ENCODE peak calls at places on chromosome 7, in six cellular contexts. L is IMR-90, W is neuronal stem cell, D is trophoblast cell, Z is H1, C is mesenchymal stem cell. J is an unnamed sample.

GRCh38 chr7:94129443-94130140 is 125.4 kb upstream of the BET1 start:
- DNase-seq in D (peak; percentile 31), W (no peak), Z (no peak), C (peak; percentile 90), L (peak; percentile 98), J (peak; percentile 8)

GRCh38 chr7:39453743-39454355 is 112.4 kb upstream of the YAE1 start:
- DNase-seq in L (peak; percentile 59), Z (peak; percentile 47), C (peak; percentile 48), D (peak; percentile 72), W (peak; percentile 57), J (peak; percentile 83)

GRCh38 chr7:153943428-153944370 is 108.5 kb upstream of the DPP6 start:
- DNase-seq in L (no peak), D (no peak), Z (no peak), C (no peak), W (peak; percentile 12), J (peak; percentile 61)

GRCh38 chr7:84822941-84823510 is 363.8 kb downstream of the SEMA3D start:
- DNase-seq in Z (no peak), L (no peak), W (no peak), D (no peak), C (no peak), J (no peak)

GRCh38 chr7:143367972-143368371 is 5.5 kb upstream of the FAM131B start:
- DNase-seq in Z (no peak), C (no peak), D (no peak), W (no peak), L (no peak), J (no peak)

GRCh38 chr7:36607741-36608140 is 116.6 kb downstream of the AOAH start:
- DNase-seq in C (no peak), Z (no peak), L (no peak), D (no peak), W (no peak), J (no peak)

GRCh38 chr7:45689011-45689796 is 115.0 kb downstream of the ADCY1 start:
- DNase-seq in D (no peak), L (peak; percentile 93), C (peak; percentile 72), Z (no peak), W (no peak), J (peak; percentile 72)

GRCh38 chr7:51316262-51316665 is 345 bp downstream of the COBL start:
- DNase-seq in C (no peak), L (no peak), W (no peak), D (peak; percentile 74), Z (no peak), J (peak; percentile 33)

GRCh38 chr7:6256709-6257535 is 15.5 kb downstream of the CYTH3 start:
- DNase-seq in L (peak; percentile 67), C (peak; percentile 68), D (peak; percentile 35), W (no peak), Z (no peak), J (no peak)

GRCh38 chr7:148535227-148535626 is 55.3 kb upstream of the C7orf33 start:
- DNase-seq in Z (no peak), C (peak; percentile 30), W (no peak), L (no peak), D (peak; percentile 55), J (no peak)

GRCh38 chr7:49703876-49704275 is 69.6 kb upstream of the VWC2 start:
- DNase-seq in Z (no peak), W (no peak), L (no peak), D (no peak), C (no peak), J (no peak)

GRCh38 chr7:51162724-51163329 is 153.8 kb downstream of the COBL start:
- DNase-seq in Z (peak; percentile 61), C (peak; percentile 81), L (peak; percentile 75), D (peak; percentile 95), W (peak; percentile 83), J (peak; percentile 96)

GRCh38 chr7:47458057-47458456 is 123.9 kb downstream of the TNS3 start:
- DNase-seq in Z (no peak), L (peak; percentile 99), C (peak; percentile 91), W (no peak), D (peak; percentile 40), J (no peak)

GRCh38 chr7:120742370-120742769 is 115.6 kb downstream of the TSPAN12 start:
- DNase-seq in W (peak; percentile 36), C (no peak), D (no peak), Z (no peak), L (no peak), J (peak; percentile 51)

GRCh38 chr7:5667391-5667790 is 114.1 kb downstream of the RNF216 start:
- DNase-seq in W (no peak), D (peak; percentile 20), L (peak; percentile 27), C (no peak), Z (no peak), J (peak; percentile 85)

GRCh38 chr7:107622429-107622828 is 38.2 kb upstream of the SLC26A4 start:
- DNase-seq in Z (no peak), C (peak; percentile 81), W (no peak), L (peak; percentile 81), D (no peak), J (no peak)

GRCh38 chr7:80614911-80615310 is 23.5 kb upstream of the CD36 start:
- DNase-seq in C (peak; percentile 87), D (no peak), W (no peak), L (peak; percentile 42), Z (no peak), J (no peak)

GRCh38 chr7:44348851-44349781 is 23.7 kb upstream of the CAMK2B start:
- DNase-seq in Z (no peak), C (peak; percentile 15), D (no peak), W (no peak), L (no peak), J (peak; percentile 66)

GRCh38 chr7:29955799-29956476 is 33.7 kb downstream of the SCRN1 start:
- DNase-seq in D (no peak), Z (no peak), L (no peak), W (no peak), C (no peak), J (no peak)

GRCh38 chr7:102036958-102037357 is 219.5 kb downstream of the CUX1 start:
- DNase-seq in C (no peak), D (no peak), Z (no peak), L (no peak), W (no peak), J (no peak)

GRCh38 chr7:51366930-51367613 is 50.5 kb upstream of the COBL start:
- DNase-seq in C (peak; percentile 44), D (peak; percentile 83), Z (peak; percentile 51), W (peak; percentile 54), L (peak; percentile 26), J (peak; percentile 92)

GRCh38 chr7:106545275-106545674 is 115.7 kb downstream of the CCDC71L start:
- DNase-seq in C (no peak), D (peak; percentile 45), Z (no peak), W (no peak), L (no peak), J (no peak)

GRCh38 chr7:15720849-15721471 is 34.5 kb upstream of the MEOX2 start:
- DNase-seq in Z (no peak), L (peak; percentile 53), D (peak; percentile 59), W (peak; percentile 20), C (peak; percentile 45), J (peak; percentile 37)

GRCh38 chr7:146235210-146235609 is 118.6 kb downstream of the CNTNAP2 start:
- DNase-seq in C (no peak), Z (no peak), L (no peak), W (no peak), D (no peak), J (no peak)

GRCh38 chr7:7911339-7911738 is 57.3 kb upstream of the GLCCI1 start:
- DNase-seq in C (peak; percentile 77), Z (peak; percentile 43), W (peak; percentile 35), L (peak; percentile 61), D (peak; percentile 97), J (peak; percentile 98)

GRCh38 chr7:139753693-139754111 is 24.1 kb downstream of the HIPK2 start:
- DNase-seq in W (no peak), C (no peak), D (no peak), Z (no peak), L (no peak), J (no peak)
- H3K4me3 ChIP-seq in W (no peak overlapping the region), C (no peak overlapping the region), D (no peak overlapping the region), Z (no peak overlapping the region), L (no peak overlapping the region), J (no peak overlapping the region)

GRCh38 chr7:144820557-144820956 is 15.3 kb downstream of the TPK1 start:
- DNase-seq in C (no peak), D (no peak), Z (no peak), L (no peak), W (no peak), J (no peak)

GRCh38 chr7:144824360-144824759 is 11.5 kb downstream of the TPK1 start:
- DNase-seq in Z (no peak), C (peak; percentile 35), W (no peak), D (no peak), L (peak; percentile 36), J (no peak)

GRCh38 chr7:144821069-144821468 is 14.8 kb downstream of the TPK1 start:
- DNase-seq in C (no peak), D (no peak), W (no peak), Z (no peak), L (no peak), J (no peak)

GRCh38 chr7:144819566-144819965 is 16.3 kb downstream of the TPK1 start:
- DNase-seq in L (no peak), C (no peak), D (peak; percentile 83), W (no peak), Z (no peak), J (no peak)

DNA sequence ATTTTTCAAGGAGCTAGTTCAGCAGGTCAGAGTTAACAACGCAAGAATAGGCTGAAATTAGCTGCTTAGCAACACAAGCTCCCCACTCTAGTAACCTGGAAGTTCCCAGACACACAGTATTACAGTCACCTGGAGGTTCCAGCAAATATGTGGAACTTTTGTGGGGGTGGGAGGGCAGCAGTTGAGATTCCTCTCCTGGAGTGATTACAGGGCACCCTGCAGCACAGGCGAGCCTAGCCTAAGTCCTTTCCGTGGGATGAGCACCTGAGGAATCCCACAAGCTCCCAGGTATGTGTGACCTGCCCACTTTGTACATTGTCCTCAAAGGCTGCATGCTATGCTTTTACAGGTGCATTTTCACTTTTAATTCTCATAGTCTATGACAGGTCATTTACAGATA is 13.6 kb downstream of the TPK1 start:
- DNase-seq in C (no peak), D (no peak), Z (no peak), W (no peak), L (no peak), J (no peak)
- H3K4me2 ChIP-seq in C (no peak overlapping the region), D (no peak overlapping the region), Z (no peak overlapping the region), W (no peak overlapping the region), L (no peak overlapping the region), J (no peak overlapping the region)

GRCh38 chr7:105261689-105262088 is 127.0 kb downstream of the SRPK2 start:
- DNase-seq in W (no peak), L (peak; percentile 35), Z (no peak), C (peak; percentile 37), D (no peak), J (peak; percentile 46)

GRCh38 chr7:105257338-105257737 is 131.4 kb downstream of the SRPK2 start:
- DNase-seq in Z (no peak), W (no peak), L (no peak), D (no peak), C (no peak), J (no peak)

GRCh38 chr7:105256621-105257283 is 132.0 kb downstream of the SRPK2 start:
- DNase-seq in L (no peak), W (no peak), D (no peak), Z (no peak), C (no peak), J (no peak)
- H2AK5ac ChIP-seq in L (no peak overlapping the region), W (no peak overlapping the region), D (no peak overlapping the region), Z (no peak overlapping the region), C (no peak overlapping the region), J (no peak overlapping the region)

DNA sequence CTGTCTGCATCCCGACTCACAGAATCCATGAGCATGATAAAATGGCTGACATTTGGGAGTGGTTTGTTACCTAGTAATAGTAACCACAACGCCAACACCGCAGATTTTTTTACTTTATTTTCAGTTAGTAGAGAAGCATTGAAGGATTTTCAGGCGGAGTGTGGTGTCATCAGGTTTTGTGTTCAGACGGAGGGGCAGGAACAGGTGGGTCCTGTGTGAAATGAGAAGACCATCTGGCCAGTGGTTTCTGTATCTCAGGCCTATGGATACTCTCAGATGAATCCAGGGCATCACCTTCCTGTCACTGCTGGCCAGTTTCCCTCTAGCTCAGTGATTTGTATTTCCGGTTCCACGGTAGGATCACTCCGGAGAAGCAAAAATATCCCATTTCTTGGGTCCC is 89.6 kb downstream of the NPY start:
- DNase-seq in C (no peak), Z (no peak), D (no peak), W (no peak), L (no peak), J (no peak)
- H3K4me3 ChIP-seq in C (no peak overlapping the region), Z (no peak overlapping the region), D (no peak overlapping the region), W (no peak overlapping the region), L (no peak overlapping the region), J (no peak overlapping the region)

J was measured in mesendoderm.